ENCODE peak calls at places on chromosomes 6 and 20, in five cellular contexts. N is A549, K is IMR-90, I is progenitor cell of endocrine pancreas, Q is coronary artery. B is an unnamed sample.

GRCh38 chr6:167858086-167858591 is 31.4 kb downstream of the AFDN start:
- DNase-seq in N (no peak), K (peak), I (no peak), Q (no peak), B (no peak)

GRCh38 chr6:31791324-31792089 is 4.0 kb downstream of the VARS1 start:
- DNase-seq in N (peak), K (peak), I (peak), Q (peak), B (peak)

GRCh38 chr6:91088515-91088914 is 501.6 kb upstream of the MAP3K7 start:
- DNase-seq in N (no peak), K (no peak), I (no peak), Q (no peak), B (no peak)

GRCh38 chr6:109242923-109243322 is 139.3 kb downstream of the CD164 start:
- DNase-seq in N (no peak), K (no peak), I (no peak), Q (no peak), B (no peak)

GRCh38 chr6:16413399-16413798 is 175.0 kb downstream of the GMPR start:
- DNase-seq in N (no peak), K (peak), I (no peak), Q (no peak), B (no peak)

GRCh38 chr6:75492769-75493168 is 831 bp downstream of the FILIP1 start:
- DNase-seq in N (peak), K (no peak), I (no peak), Q (no peak), B (no peak)

GRCh38 chr6:133251688-133252087 is 10.5 kb downstream of the EYA4 start:
- DNase-seq in N (no peak), K (no peak), I (no peak), Q (no peak), B (no peak)

GRCh38 chr20:10653593-10654288 is 20.1 kb downstream of the JAG1 start:
- DNase-seq in N (no peak), K (peak), I (no peak), Q (no peak), B (no peak)

GRCh38 chr6:129766959-129767728 is 57.2 kb upstream of the ARHGAP18 start:
- DNase-seq in N (no peak), K (peak), I (peak), Q (no peak), B (peak)

GRCh38 chr6:107987805-107988204 is 29.8 kb upstream of the SEC63 start:
- DNase-seq in N (no peak), K (no peak), I (no peak), Q (no peak), B (no peak)

GRCh38 chr6:166707045-166707444 is 80.0 kb upstream of the RPS6KA2 start:
- DNase-seq in N (peak), K (peak), I (peak), Q (no peak), B (peak)

GRCh38 chr20:22387452-22387851 is 196.9 kb downstream of the FOXA2 start:
- DNase-seq in N (no peak), K (no peak), I (no peak), Q (no peak), B (no peak)

GRCh38 chr6:81751388-81752083 is 945 bp downstream of the TENT5A start:
- DNase-seq in N (peak), K (peak), I (peak), Q (peak), B (peak)

GRCh38 chr20:19783966-19784401 is 25.9 kb downstream of the RIN2 start:
- DNase-seq in N (peak), K (peak), I (no peak), Q (no peak), B (peak)

GRCh38 chr6:22328499-22328898 is 31.7 kb upstream of the PRL start:
- DNase-seq in N (no peak), K (no peak), I (no peak), Q (no peak), B (no peak)

GRCh38 chr6:68994561-68994960 is 359.5 kb downstream of the ADGRB3 start:
- DNase-seq in N (no peak), K (no peak), I (no peak), Q (no peak), B (no peak)

GRCh38 chr6:71537717-71538116 is 249.1 kb downstream of the OGFRL1 start:
- DNase-seq in N (no peak), K (peak), I (no peak), Q (no peak), B (no peak)

GRCh38 chr20:50682065-50682464 is 9.3 kb downstream of the RIPOR3 start:
- DNase-seq in N (no peak), K (no peak), I (no peak), Q (no peak), B (no peak)

GRCh38 chr6:106181664-106182418 is 95.7 kb downstream of the PRDM1 start:
- DNase-seq in N (peak), K (peak), I (no peak), Q (no peak), B (no peak)

GRCh38 chr20:44199877-44200276 is 10.7 kb downstream of the OSER1 start:
- DNase-seq in N (no peak), K (no peak), I (no peak), Q (no peak), B (no peak)

GRCh38 chr20:44198872-44199271 is 11.7 kb downstream of the OSER1 start:
- DNase-seq in N (no peak), K (no peak), I (no peak), Q (no peak), B (no peak)

GRCh38 chr20:44195613-44196012 is 8.6 kb upstream of the JPH2 start:
- DNase-seq in N (no peak), K (no peak), I (no peak), Q (no peak), B (no peak)

GRCh38 chr20:44193801-44194200 is 6.8 kb upstream of the JPH2 start:
- DNase-seq in N (no peak), K (no peak), I (no peak), Q (no peak), B (no peak)

DNA sequence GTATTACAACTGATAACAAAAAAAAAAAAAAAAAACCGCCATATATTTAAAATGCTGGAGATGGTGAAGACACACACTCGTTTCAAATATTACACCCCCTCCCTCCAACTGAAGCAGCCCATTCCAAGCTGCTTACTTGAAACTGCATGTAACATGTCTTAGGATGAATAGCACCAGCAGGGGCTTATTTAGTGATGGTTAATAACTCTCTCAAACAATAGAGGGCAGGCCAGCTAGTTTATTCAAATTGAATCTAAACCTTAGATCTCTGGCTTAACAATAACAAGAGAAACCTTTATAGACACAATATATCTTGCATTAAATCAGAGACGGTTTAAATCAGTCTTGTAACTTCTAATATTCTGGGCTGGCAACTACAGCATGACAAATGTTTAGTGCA is 9.3 kb upstream of the JPH2 start:
- DNase-seq in N (peak), K (no peak), I (no peak), Q (no peak), B (no peak)
- TF ChIP-seq CTCF in N (peak), K (no peak), I (no peak), Q (no peak), B (no peak)

DNA sequence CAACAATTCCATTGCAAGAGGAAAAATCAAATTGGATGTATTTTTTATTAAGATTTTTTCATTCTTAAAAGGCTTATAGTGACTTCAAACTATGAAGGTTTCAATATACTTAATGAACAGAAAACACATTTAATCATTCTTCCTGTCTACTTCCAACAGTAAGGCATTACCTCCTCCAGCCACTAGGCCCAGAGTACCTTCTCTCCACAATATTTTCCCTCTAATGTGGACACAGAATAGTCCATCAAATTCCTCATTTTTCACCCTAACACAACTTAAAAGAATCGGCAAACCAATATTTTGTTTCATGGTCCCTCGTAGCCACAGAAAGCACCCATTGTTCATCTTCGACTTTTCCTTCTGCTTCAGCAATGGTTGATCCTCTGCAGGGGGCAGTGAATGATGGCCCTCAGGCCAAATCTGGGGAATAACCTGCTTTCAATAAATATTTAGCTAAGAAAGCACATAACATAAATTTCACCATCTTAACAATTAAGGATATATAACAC is 335.4 kb upstream of the ID4 start:
- DNase-seq in N (no peak), K (no peak), I (no peak), Q (no peak), B (no peak)
- TF ChIP-seq CTCF in N (no peak), K (no peak), I (peak), Q (no peak), B (no peak)

GRCh38 chr6:48765352-48765961 is 654.5 kb upstream of the PTCHD4 start:
- DNase-seq in N (peak), K (peak), I (no peak), Q (no peak), B (peak)
- TF ChIP-seq CTCF in N (peak), K (peak), I (peak), Q (no peak), B (peak)

DNA sequence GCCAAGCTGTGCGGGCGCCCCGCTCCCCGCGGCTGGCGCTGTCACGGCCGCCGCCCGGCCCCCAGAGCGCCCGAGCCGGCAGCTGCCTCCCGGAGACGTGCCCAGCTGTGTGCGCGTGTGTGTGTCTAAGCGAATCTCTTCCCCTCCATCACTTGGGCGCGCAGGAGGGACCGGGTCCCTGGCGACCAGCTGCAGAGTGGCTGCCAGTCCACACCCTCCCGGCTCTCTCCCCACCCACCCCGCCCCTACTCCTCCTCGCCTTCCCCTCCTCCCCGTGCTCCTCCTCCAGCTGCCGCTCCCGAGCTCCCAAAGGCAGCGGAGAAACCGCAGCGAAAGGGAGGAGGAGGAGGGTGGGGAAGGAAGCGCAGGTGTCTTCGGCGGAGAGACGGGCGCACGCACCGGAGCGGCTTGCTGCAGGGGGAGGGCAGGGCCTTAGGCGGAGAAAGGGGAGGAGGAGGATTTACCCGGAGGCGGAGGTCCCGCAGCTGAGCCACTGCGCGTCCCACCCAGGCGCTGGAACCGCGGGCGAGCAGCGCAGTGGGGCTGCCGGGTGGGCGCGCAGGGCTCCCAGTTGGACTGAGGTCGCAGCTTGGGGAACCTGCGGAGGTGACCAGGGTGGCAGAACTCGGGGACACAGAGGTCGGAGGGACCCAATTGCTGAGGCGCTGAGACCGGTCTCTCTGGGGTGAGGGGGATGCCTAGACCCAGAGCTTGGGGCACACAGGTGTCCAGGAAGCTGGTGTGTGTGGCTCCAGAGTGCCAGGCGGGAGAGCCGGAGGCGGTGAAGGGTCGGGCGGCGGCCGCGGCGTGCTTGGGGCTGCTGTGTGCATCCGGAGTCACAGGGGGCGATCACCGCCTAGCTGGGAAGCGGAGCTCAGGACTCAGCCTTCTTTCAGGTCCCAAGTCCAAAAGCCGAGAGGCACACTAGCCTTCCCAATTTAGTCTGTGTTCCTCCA is at the start of gene HS3ST5:
- DNase-seq in N (peak), K (peak), I (peak), Q (no peak), B (no peak)
- TF ChIP-seq CTCF in N (peak), K (peak), I (peak), Q (no peak), B (peak)

DNA sequence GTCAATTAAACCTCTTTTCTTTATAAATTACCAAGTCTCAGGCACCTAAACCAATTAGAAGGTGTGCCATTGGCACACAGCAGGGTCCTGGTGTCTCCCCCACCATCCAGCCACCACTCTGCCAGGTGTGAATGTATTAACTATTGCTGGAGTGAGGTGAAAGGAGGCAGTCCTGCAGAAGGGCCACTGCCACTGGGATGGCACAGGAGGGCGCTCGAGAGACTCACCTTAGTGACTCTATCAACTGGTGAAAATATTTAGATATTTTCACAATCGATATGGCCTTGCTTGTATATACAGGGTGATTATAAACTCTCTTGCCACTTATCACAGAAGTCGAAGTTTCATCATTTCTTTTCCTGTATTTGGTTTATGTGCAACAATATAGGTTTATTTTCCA is 145.6 kb upstream of the ESR1 start:
- DNase-seq in N (no peak), K (no peak), I (no peak), Q (no peak), B (no peak)
- TF ChIP-seq CTCF in N (no peak), K (peak), I (peak), Q (no peak), B (no peak)

GRCh38 chr20:15703171-15703911 is 869.9 kb downstream of the KIF16B start:
- DNase-seq in N (peak), K (peak), I (no peak), Q (no peak), B (no peak)

GRCh38 chr20:15700147-15700765 is 873.0 kb downstream of the KIF16B start:
- DNase-seq in N (no peak), K (no peak), I (no peak), Q (no peak), B (no peak)

GRCh38 chr20:15702161-15702560 is 871.1 kb downstream of the KIF16B start:
- DNase-seq in N (no peak), K (peak), I (no peak), Q (no peak), B (no peak)

DNA sequence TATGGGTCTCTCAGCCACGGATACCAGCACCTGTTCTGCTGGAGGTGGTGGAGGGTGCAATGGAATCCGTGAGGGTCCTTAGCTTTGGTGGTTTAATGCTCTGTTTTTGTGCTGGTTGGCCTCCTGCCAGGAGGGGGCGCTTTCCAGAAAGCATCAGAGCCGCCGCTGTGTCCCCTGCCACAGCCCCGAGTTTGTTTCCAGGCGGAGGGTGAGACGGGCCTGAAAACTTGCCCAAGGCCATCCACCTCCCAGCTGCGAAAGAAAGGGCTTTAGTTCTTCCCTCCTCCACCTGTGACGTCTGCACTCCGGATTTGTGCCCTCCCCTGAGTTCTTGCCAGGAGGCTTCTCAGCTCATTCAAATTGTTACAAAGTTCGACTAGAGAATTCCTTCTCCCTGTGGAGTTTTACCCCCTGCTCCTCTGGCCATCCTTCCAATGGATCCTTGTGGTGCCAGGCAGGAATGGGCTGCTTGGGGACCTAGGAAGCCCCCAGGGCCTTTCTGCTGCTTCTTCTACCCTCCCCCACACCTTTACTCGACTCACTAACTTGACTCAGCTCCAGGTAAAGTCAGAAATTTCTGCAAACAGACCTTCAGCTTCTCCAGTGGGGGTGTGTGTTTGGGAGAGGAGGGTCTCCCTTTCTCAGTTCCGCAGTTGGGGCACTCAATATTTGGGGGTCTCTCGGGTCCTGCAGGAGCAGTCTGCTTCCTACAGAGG is 873.7 kb downstream of the KIF16B start:
- DNase-seq in N (no peak), K (no peak), I (no peak), Q (no peak), B (no peak)
- TF ChIP-seq CTCF in N (no peak), K (no peak), I (no peak), Q (no peak), B (no peak)

GRCh38 chr6:161444966-161445799 is 171.3 kb upstream of the AGPAT4 start:
- DNase-seq in N (no peak), K (peak), I (no peak), Q (no peak), B (no peak)

GRCh38 chr6:161446296-161446925 is 172.6 kb upstream of the AGPAT4 start:
- DNase-seq in N (no peak), K (no peak), I (no peak), Q (no peak), B (no peak)

GRCh38 chr6:161443868-161444267 is 170.0 kb upstream of the AGPAT4 start:
- DNase-seq in N (no peak), K (no peak), I (no peak), Q (no peak), B (no peak)

GRCh38 chr6:161442381-161442858 is 168.6 kb upstream of the AGPAT4 start:
- DNase-seq in N (no peak), K (no peak), I (no peak), Q (no peak), B (no peak)

DNA sequence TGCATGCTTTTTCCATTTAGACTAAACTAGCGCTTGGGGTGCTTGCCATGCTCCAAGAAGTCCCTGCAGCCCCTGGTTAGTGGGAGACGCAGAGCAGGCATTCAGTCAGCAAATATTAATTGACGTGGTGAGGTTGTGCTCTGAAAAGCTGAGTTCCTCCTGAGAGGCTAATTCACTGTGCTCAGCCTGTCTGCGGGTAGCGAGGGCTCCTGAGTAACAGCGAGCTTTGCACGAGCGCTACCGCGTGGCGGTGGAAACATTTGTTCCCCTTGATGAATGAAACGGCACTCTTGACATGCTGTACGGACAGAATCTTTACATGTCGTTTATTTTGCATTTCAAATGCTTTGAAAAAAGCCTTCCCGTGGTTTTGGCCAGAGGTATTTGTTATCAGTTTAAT is 170.6 kb upstream of the AGPAT4 start:
- DNase-seq in N (no peak), K (peak), I (no peak), Q (no peak), B (no peak)
- TF ChIP-seq CTCF in N (no peak), K (no peak), I (no peak), Q (no peak), B (no peak)

B was measured in stomach.